ENCODE peak calls at places on chromosomes 16 and 17, in eight cellular contexts. V, P, S, R, K, C, E and A are unnamed samples.

GRCh38 chr16:84648595-84649510 is 542 bp downstream of the KLHL36 start:
- DNase-seq in V (peak), P (peak), S (no peak), R (no peak), K (peak), C (peak), E (no peak), A (peak)

GRCh38 chr17:7475764-7476422 is 3.5 kb downstream of the ZBTB4 start:
- DNase-seq in V (peak), P (no peak), S (no peak), R (no peak), K (no peak), C (peak), E (no peak), A (no peak)

GRCh38 chr17:58870747-58871146 is 115.1 kb downstream of the PPM1E start:
- DNase-seq in V (no peak), P (peak), S (no peak), R (no peak), K (no peak), C (no peak), E (no peak), A (no peak)

GRCh38 chr17:48835971-48836370 is 5.1 kb downstream of the CALCOCO2 start:
- DNase-seq in V (no peak), P (peak), S (no peak), R (no peak), K (no peak), C (no peak), E (no peak), A (no peak)

GRCh38 chr16:6605490-6605889 is 727.2 kb upstream of the RBFOX1 start:
- DNase-seq in V (no peak), P (no peak), S (no peak), R (no peak), K (no peak), C (no peak), E (no peak), A (no peak)

GRCh38 chr17:80826955-80827645 is 164.5 kb upstream of the CHMP6 start:
- DNase-seq in V (no peak), P (no peak), S (peak), R (no peak), K (no peak), C (peak), E (no peak), A (no peak)

GRCh38 chr17:50298018-50298417 is 23.8 kb downstream of the TMEM92 start:
- DNase-seq in V (no peak), P (no peak), S (no peak), R (no peak), K (no peak), C (no peak), E (no peak), A (no peak)

GRCh38 chr16:69848635-69849545 is 86.8 kb downstream of the WWP2 start:
- DNase-seq in V (peak), P (no peak), S (peak), R (no peak), K (no peak), C (peak), E (no peak), A (no peak)

GRCh38 chr16:85528528-85529387 is 84.4 kb upstream of the GSE1 start:
- DNase-seq in V (no peak), P (peak), S (no peak), R (no peak), K (no peak), C (no peak), E (no peak), A (no peak)

GRCh38 chr17:66682293-66682692 is 152.6 kb upstream of the CACNG5 start:
- DNase-seq in V (no peak), P (no peak), S (no peak), R (no peak), K (no peak), C (no peak), E (no peak), A (no peak)

GRCh38 chr16:59993101-59993500 is 1259.0 kb upstream of the GOT2 start:
- DNase-seq in V (no peak), P (peak), S (no peak), R (peak), K (no peak), C (no peak), E (no peak), A (no peak)

GRCh38 chr17:28151001-28151400 is 108.5 kb downstream of the NLK start:
- DNase-seq in V (no peak), P (no peak), S (no peak), R (no peak), K (no peak), C (no peak), E (no peak), A (no peak)

GRCh38 chr16:67841816-67842508 is at the start of gene THAP11:
- DNase-seq in V (peak), P (peak), S (peak), R (peak), K (peak), C (peak), E (peak), A (peak)

GRCh38 chr16:89123831-89124100 is 30.1 kb downstream of the ACSF3 start:
- DNase-seq in V (peak), P (no peak), S (no peak), R (no peak), K (no peak), C (peak), E (no peak), A (no peak)

GRCh38 chr16:56858375-56858774 is 6.6 kb upstream of the SLC12A3 start:
- DNase-seq in V (peak), P (no peak), S (no peak), R (no peak), K (no peak), C (no peak), E (no peak), A (no peak)

GRCh38 chr17:27609606-27610303 is 21.2 kb upstream of the LGALS9 start:
- DNase-seq in V (no peak), P (peak), S (no peak), R (peak), K (peak), C (no peak), E (no peak), A (no peak)

GRCh38 chr17:45233423-45233924 is 11.8 kb downstream of the FMNL1 start:
- DNase-seq in V (no peak), P (no peak), S (no peak), R (no peak), K (no peak), C (no peak), E (no peak), A (no peak)

GRCh38 chr16:18789515-18789849 is 652 bp downstream of the RPS15A start:
- DNase-seq in V (no peak), P (no peak), S (no peak), R (no peak), K (no peak), C (no peak), E (no peak), A (no peak)

GRCh38 chr16:81040837-81041236 is 5.2 kb downstream of the ATMIN start:
- DNase-seq in V (no peak), P (no peak), S (no peak), R (no peak), K (no peak), C (no peak), E (no peak), A (no peak)

GRCh38 chr17:2264023-2264860 is 39.3 kb downstream of the SMG6 start:
- DNase-seq in V (no peak), P (no peak), S (no peak), R (no peak), K (no peak), C (no peak), E (no peak), A (no peak)

GRCh38 chr16:730666-731509 is 4.0 kb downstream of the HAGHL start:
- DNase-seq in V (no peak), P (no peak), S (no peak), R (no peak), K (no peak), C (no peak), E (no peak), A (no peak)

GRCh38 chr17:60577147-60577925 is 22.7 kb upstream of the PPM1D start:
- DNase-seq in V (no peak), P (no peak), S (peak), R (no peak), K (no peak), C (no peak), E (no peak), A (no peak)

GRCh38 chr16:6032438-6032837 is 934.8 kb upstream of the EEF2KMT start:
- DNase-seq in V (no peak), P (no peak), S (no peak), R (no peak), K (no peak), C (no peak), E (no peak), A (no peak)

GRCh38 chr16:77610496-77610895 is 111.8 kb upstream of the NUDT7 start:
- DNase-seq in V (no peak), P (no peak), S (no peak), R (no peak), K (no peak), C (no peak), E (no peak), A (no peak)

GRCh38 chr17:81404557-81405165 is 9.4 kb downstream of the BAHCC1 start:
- DNase-seq in V (no peak), P (no peak), S (no peak), R (no peak), K (no peak), C (no peak), E (no peak), A (no peak)

GRCh38 chr16:72561-73537 is at the start of gene RHBDF1:
- DNase-seq in V (peak), P (peak), S (no peak), R (no peak), K (peak), C (peak), E (no peak), A (no peak)

GRCh38 chr17:21161498-21162393 is 35.0 kb downstream of the DHRS7B start:
- DNase-seq in V (no peak), P (no peak), S (no peak), R (no peak), K (no peak), C (no peak), E (no peak), A (no peak)

GRCh38 chr16:57147381-57148191 is 38.3 kb downstream of the PSME3IP1 start:
- DNase-seq in V (no peak), P (no peak), S (no peak), R (peak), K (no peak), C (no peak), E (no peak), A (no peak)

GRCh38 chr17:62824290-62825135 is 16.4 kb upstream of the MARCHF10 start:
- DNase-seq in V (no peak), P (peak), S (no peak), R (peak), K (no peak), C (no peak), E (no peak), A (no peak)

GRCh38 chr17:59372138-59372751 is 40.8 kb downstream of the YPEL2 start:
- DNase-seq in V (no peak), P (no peak), S (no peak), R (no peak), K (no peak), C (peak), E (no peak), A (no peak)

GRCh38 chr17:77439382-77440013 is 298.7 kb downstream of the SEC14L1 start:
- DNase-seq in V (no peak), P (no peak), S (no peak), R (no peak), K (no peak), C (no peak), E (no peak), A (no peak)

GRCh38 chr16:3576211-3576610 is 992 bp downstream of the NLRC3 start:
- DNase-seq in V (no peak), P (no peak), S (no peak), R (no peak), K (no peak), C (no peak), E (no peak), A (no peak)

GRCh38 chr17:28555022-28555421 is 2.6 kb upstream of the UNC119 start:
- DNase-seq in V (no peak), P (no peak), S (no peak), R (no peak), K (no peak), C (no peak), E (no peak), A (no peak)

GRCh38 chr16:31108794-31109558 is 790 bp downstream of the BCKDK start:
- DNase-seq in V (no peak), P (no peak), S (no peak), R (no peak), K (no peak), C (no peak), E (no peak), A (no peak)

GRCh38 chr16:89495121-89495520 is 4.8 kb upstream of the ANKRD11 start:
- DNase-seq in V (no peak), P (no peak), S (no peak), R (no peak), K (no peak), C (no peak), E (no peak), A (no peak)

GRCh38 chr17:3529817-3530741 is 27.5 kb downstream of the TRPV3 start:
- DNase-seq in V (no peak), P (peak), S (no peak), R (peak), K (peak), C (peak), E (no peak), A (no peak)

GRCh38 chr17:40563371-40564052 is 1.8 kb downstream of the CCR7 start:
- DNase-seq in V (no peak), P (no peak), S (no peak), R (no peak), K (no peak), C (peak), E (peak), A (no peak)